ENCODE peak calls at places on chromosomes 16 and 17, in seven cellular contexts. D is body of pancreas, I is IMR-90, A is adrenal gland, G is tibial nerve, X is gastrocnemius medialis, U is heart left ventricle. Y is an unnamed sample.

GRCh38 chr17:76867578-76868175 is 527 bp upstream of the MGAT5B start:
- DNase-seq in I (peak), D (no peak), A (peak), X (no peak), U (no peak), G (no peak), Y (no peak)

GRCh38 chr17:66791337-66791736 is 43.6 kb upstream of the CACNG5 start:
- DNase-seq in A (peak), G (no peak), X (no peak), D (peak), I (no peak), U (peak), Y (no peak)

GRCh38 chr17:77354420-77354720 is 213.6 kb downstream of the SEC14L1 start:
- DNase-seq in X (no peak), U (no peak), I (no peak), D (no peak), A (peak), G (no peak), Y (no peak)

GRCh38 chr16:15452456-15452855 is 18.1 kb downstream of the BMERB1 start:
- DNase-seq in G (no peak), D (no peak), U (no peak), I (no peak), A (no peak), X (no peak), Y (no peak)

GRCh38 chr17:57915980-57916757 is 39.0 kb downstream of the CUEDC1 start:
- DNase-seq in X (no peak), A (no peak), U (no peak), G (no peak), I (peak), D (peak), Y (no peak)

GRCh38 chr16:60645541-60645940 is 1390.7 kb downstream of the CDH8 start:
- DNase-seq in G (no peak), X (no peak), I (no peak), D (no peak), A (no peak), U (no peak), Y (no peak)

GRCh38 chr17:74514632-74515035 is 16.6 kb downstream of the CD300LB start:
- DNase-seq in I (no peak), U (no peak), D (peak), G (no peak), A (no peak), X (no peak), Y (no peak)

GRCh38 chr17:82687375-82687861 is 11.1 kb downstream of the RAB40B start:
- DNase-seq in G (no peak), A (no peak), U (peak), D (peak), I (peak), X (peak), Y (no peak)

GRCh38 chr16:7137560-7138330 is 194.9 kb upstream of the RBFOX1 start:
- DNase-seq in X (no peak), G (no peak), D (no peak), U (no peak), A (no peak), I (no peak), Y (no peak)

GRCh38 chr17:8781784-8782575 is 17.2 kb downstream of the MFSD6L start:
- DNase-seq in A (no peak), X (no peak), I (no peak), G (no peak), U (no peak), D (no peak), Y (no peak)

GRCh38 chr17:28716740-28717577 is 709 bp downstream of the RAB34 start:
- DNase-seq in X (no peak), G (no peak), A (peak), D (no peak), I (peak), U (peak), Y (no peak)

GRCh38 chr16:50741225-50741807 is 570 bp upstream of the CYLD start:
- DNase-seq in I (no peak), A (no peak), D (peak), U (peak), G (no peak), X (no peak), Y (no peak)

GRCh38 chr17:51391992-51392654 is 131.8 kb downstream of the UTP18 start:
- DNase-seq in U (no peak), D (no peak), X (no peak), A (no peak), I (no peak), G (no peak), Y (no peak)

GRCh38 chr17:2996208-2996855 is 67.1 kb downstream of the OR1D5 start:
- DNase-seq in X (no peak), G (peak), D (peak), A (no peak), I (peak), U (no peak), Y (no peak)

GRCh38 chr16:87829123-87829980 is 40.0 kb downstream of the SLC7A5 start:
- DNase-seq in U (no peak), D (no peak), G (no peak), X (no peak), I (no peak), A (no peak), Y (no peak)

GRCh38 chr17:72530409-72530808 is 409.6 kb downstream of the SOX9 start:
- DNase-seq in A (no peak), X (no peak), U (no peak), I (no peak), G (no peak), D (no peak), Y (no peak)

GRCh38 chr16:66977341-66978113 is 10.9 kb upstream of the CES4A start:
- DNase-seq in A (peak), X (peak), U (peak), I (peak), G (peak), D (peak), Y (peak)

GRCh38 chr17:76631821-76632565 is 11.6 kb downstream of the ST6GALNAC1 start:
- DNase-seq in I (peak), X (no peak), A (no peak), U (no peak), G (no peak), D (no peak), Y (no peak)

GRCh38 chr17:40995121-40995520 is 1.2 kb upstream of the KRTAP3-3 start:
- DNase-seq in D (no peak), U (no peak), G (no peak), I (no peak), A (no peak), X (no peak), Y (no peak)

GRCh38 chr17:50288306-50288705 is 14.0 kb downstream of the TMEM92 start:
- DNase-seq in G (no peak), A (no peak), X (no peak), I (no peak), U (no peak), D (no peak), Y (no peak)

GRCh38 chr16:85025781-85026653 is 1.6 kb upstream of the KIAA0513 start:
- DNase-seq in I (no peak), U (no peak), A (no peak), X (no peak), D (no peak), G (no peak), Y (no peak)

GRCh38 chr17:66345264-66345663 is 42.9 kb downstream of the PRKCA start:
- DNase-seq in D (no peak), I (no peak), U (no peak), A (no peak), G (no peak), X (no peak), Y (no peak)

GRCh38 chr17:50934672-50935200 is 68.6 kb upstream of the TOB1 start:
- DNase-seq in D (peak), U (no peak), I (no peak), G (no peak), A (no peak), X (no peak), Y (no peak)

GRCh38 chr16:58882292-58882691 is 148.2 kb upstream of the GOT2 start:
- DNase-seq in G (no peak), U (no peak), X (no peak), A (no peak), D (no peak), I (no peak), Y (no peak)

GRCh38 chr17:36468903-36469635 is 17.4 kb upstream of the ZNHIT3 start:
- DNase-seq in X (no peak), U (no peak), G (no peak), I (no peak), A (no peak), D (no peak), Y (no peak)

GRCh38 chr17:1354022-1354421 is 46.0 kb downstream of the YWHAE start:
- DNase-seq in X (no peak), I (no peak), D (no peak), G (no peak), A (no peak), U (no peak), Y (no peak)

GRCh38 chr16:2511128-2511785 is 2.5 kb upstream of the ATP6V0C start:
- DNase-seq in I (peak), A (peak), U (no peak), G (peak), D (no peak), X (no peak), Y (no peak)

GRCh38 chr17:9370464-9370863 is 205.2 kb downstream of the STX8 start:
- DNase-seq in D (no peak), G (no peak), U (no peak), I (peak), X (no peak), A (no peak), Y (no peak)

GRCh38 chr17:29825604-29826003 is 104.4 kb downstream of the SSH2 start:
- DNase-seq in G (no peak), U (no peak), A (no peak), I (no peak), X (no peak), D (no peak), Y (no peak)

GRCh38 chr16:29307598-29308507 is 98.7 kb downstream of the NPIPB11 start:
- DNase-seq in G (no peak), U (no peak), X (no peak), I (peak), D (no peak), A (no peak), Y (no peak)

GRCh38 chr16:50742521-50743150 is 750 bp downstream of the CYLD start:
- DNase-seq in D (peak), I (peak), A (peak), G (no peak), U (no peak), X (peak), Y (no peak)

GRCh38 chr17:56597495-56597990 is 4.0 kb downstream of the NOG start:
- DNase-seq in A (no peak), D (peak), X (no peak), I (peak), G (no peak), U (no peak), Y (no peak)

GRCh38 chr17:27475070-27475673 is 18.9 kb downstream of the KSR1 start:
- DNase-seq in X (no peak), A (no peak), I (no peak), U (no peak), D (no peak), G (no peak), Y (no peak)

GRCh38 chr17:48563385-48563838 is 14.7 kb downstream of the HOXB4 start:
- DNase-seq in A (no peak), U (no peak), X (no peak), D (no peak), I (peak), G (no peak), Y (no peak)

DNA sequence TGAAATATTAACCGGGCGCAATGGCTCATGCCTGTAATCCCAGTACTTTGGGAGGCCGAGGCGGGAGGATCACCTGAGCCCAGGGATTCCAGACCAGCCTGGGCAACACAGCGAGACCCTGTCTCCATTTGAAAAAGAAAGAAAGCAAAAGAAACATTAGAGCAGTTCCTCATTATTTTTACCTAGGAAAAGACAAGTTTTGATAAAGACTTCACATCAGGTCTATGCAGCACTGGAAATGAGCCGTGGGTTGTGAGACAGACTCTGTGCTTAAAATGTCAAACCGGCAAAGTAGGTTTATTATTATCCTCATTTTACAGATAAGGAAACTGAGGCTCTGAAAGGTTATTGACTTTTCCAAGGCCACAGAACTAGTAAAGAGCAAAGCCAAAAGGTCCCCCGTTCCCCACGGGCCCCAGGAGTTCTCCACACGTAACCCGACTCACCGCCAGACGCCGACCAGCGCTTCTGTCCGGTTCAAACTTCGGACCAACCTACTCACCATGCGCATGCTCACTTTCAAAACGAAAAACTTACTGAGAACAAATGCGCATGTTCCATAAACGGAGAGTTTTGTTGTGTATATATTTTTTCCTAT is 393 bp downstream of the TUBD1 start:
- DNase-seq in U (no peak), A (no peak), D (no peak), I (no peak), G (no peak), X (no peak), Y (no peak)
- TF ChIP-seq POLR2A in U (no peak), A (no peak), D (no peak), I (peak), G (no peak), X (no peak), Y (no peak)

GRCh38 chr17:4947411-4948165 is 742 bp downstream of the PFN1 start:
- DNase-seq in A (peak), I (peak), G (peak), D (peak), U (peak), X (peak), Y (no peak)
- TF ChIP-seq POLR2A in A (no peak), I (no peak), G (no peak), D (no peak), U (no peak), X (no peak), Y (no peak)

GRCh38 chr16:27458987-27459688 is 57.2 kb downstream of the IL21R start:
- DNase-seq in X (no peak), U (no peak), A (no peak), G (no peak), D (no peak), I (no peak), Y (no peak)
- TF ChIP-seq POLR2A in X (no peak), U (no peak), A (no peak), G (no peak), D (no peak), I (no peak), Y (no peak)

GRCh38 chr17:18301081-18301480 is 13.7 kb downstream of the TOP3A start:
- DNase-seq in U (no peak), X (no peak), D (no peak), I (no peak), G (no peak), A (no peak), Y (no peak)
- TF ChIP-seq POLR2A in U (no peak), X (no peak), D (no peak), I (no peak), G (no peak), A (no peak), Y (no peak)

DNA sequence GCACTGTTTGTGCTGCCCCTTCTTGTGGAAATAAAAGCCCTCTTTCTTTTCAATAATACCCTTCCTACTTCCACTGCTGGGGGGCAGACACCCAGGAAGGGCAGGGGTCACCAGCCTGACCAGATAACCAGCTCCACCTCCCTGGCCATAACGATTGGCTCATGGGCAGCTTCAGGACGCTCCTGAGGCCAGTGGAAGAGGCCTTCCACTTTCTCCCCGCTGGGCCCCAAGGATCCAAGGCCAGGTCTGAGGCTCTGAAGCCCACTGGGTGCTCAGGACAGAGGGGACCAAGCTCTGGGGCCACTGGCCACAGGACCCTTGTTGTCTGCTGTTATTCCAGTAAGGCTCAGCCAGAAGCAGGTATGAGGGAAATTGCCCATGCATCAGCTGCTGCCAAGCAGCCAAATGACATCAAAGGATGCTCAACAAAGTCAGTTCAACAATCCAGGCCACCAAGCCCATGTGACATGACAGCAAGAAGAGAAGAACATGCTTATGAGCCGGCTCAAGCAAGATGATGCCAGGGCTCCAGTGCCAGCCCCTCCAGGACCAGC is 238.8 kb downstream of the ZNF423 start:
- DNase-seq in D (no peak), G (no peak), X (no peak), I (no peak), A (peak), U (no peak), Y (no peak)
- TF ChIP-seq POLR2A in D (no peak), G (no peak), X (no peak), I (no peak), A (no peak), U (no peak), Y (no peak)

DNA sequence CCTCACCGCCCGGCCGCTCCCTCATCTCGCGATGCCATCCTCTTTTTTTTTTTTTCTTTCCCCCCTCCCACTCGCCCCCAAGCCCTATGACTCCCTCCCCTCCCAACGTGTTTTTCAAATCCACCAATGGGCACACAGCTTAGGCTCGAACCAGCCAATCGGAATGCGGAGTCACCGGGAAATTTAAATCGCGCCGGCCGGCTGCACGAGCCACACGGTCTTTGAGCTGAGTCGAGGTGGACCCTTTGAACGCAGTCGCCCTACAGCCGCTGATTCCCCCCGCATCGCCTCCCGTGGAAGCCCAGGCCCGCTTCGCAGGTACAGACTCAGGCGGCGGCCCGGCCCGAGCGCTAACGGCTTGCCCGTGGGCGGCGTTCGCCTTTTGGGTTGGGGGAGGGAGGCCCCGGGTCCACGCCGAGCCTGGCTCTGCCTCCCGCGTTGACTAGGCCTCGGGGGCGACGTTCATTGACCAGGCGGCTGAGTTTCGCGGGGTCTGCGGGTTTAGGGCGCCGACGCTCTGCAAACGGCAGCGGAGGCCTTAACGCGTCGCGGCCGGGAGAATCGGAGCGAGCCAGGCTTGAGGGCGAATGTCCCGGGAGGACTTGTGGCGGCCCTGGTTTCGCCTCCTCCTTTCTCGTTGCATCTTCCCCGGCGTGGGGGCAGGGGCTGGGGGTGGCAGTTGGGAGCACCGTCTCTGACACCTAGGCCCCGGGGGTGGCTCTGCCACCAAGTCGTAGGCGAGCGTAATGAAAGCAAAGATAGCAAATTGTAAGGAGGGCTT is at the start of gene KPNA2:
- DNase-seq in I (peak), A (peak), D (peak), X (peak), U (peak), G (peak), Y (peak)
- TF ChIP-seq POLR2A in I (peak), A (peak), D (peak), X (peak), U (peak), G (peak), Y (peak)

DNA sequence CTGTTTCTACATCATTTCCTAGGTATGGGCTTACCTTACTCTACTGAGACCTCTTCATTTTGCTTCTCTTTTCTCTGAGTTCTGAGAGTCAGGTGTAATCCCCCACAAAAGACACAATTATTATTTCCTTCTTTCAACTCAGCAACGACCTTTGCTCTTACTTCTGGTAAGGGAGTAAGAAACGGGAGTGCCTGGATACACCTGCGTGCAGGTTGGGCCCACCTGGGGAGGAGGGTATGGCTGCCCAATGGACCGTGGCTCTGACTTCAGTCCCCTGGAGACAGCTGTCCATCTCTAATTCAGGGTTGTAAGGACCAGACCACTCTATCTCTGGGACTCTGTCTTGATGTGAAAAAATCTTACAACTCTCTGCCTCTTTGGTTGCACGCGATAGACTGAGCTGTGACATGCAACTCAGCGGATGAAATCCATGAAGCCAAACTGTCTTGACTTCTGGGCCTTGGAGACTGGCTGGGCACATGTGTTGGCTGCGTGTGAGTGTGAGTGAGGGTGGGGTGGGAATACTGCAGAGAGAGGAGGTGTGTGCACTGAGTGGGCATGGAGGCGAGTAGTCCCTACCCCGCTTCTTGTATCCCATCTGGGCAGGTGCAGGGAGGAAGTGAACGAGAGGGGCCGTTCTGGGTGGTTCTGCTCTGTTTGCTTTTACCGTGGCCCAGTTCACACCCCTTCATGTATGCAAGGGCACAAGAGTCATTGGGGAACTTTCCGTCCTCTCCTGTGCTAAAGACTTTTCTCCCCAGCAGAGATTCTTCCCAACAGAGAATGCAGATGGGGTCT is 1.2 kb downstream of the TMEM238L start:
- DNase-seq in G (no peak), A (no peak), X (no peak), I (no peak), D (no peak), U (no peak), Y (no peak)
- TF ChIP-seq POLR2A in G (no peak), A (no peak), X (no peak), I (no peak), D (no peak), U (no peak), Y (no peak)

GRCh38 chr16:529012-529575 is 1.6 kb downstream of the CAPN15 start:
- DNase-seq in U (no peak), X (no peak), G (no peak), D (peak), A (no peak), I (no peak), Y (no peak)
- TF ChIP-seq POLR2A in U (no peak), X (no peak), G (no peak), D (no peak), A (no peak), I (no peak), Y (no peak)

GRCh38 chr17:31319253-31319661 is 2.2 kb downstream of the EVI2A start:
- DNase-seq in D (no peak), G (no peak), U (no peak), A (no peak), I (no peak), X (no peak), Y (no peak)
- TF ChIP-seq POLR2A in D (no peak), G (no peak), U (no peak), A (no peak), I (no peak), X (no peak), Y (no peak)

GRCh38 chr17:78669975-78670518 is 92.9 kb upstream of the DNAH17 start:
- DNase-seq in G (no peak), A (no peak), U (no peak), I (no peak), X (no peak), D (no peak), Y (no peak)
- TF ChIP-seq POLR2A in G (no peak), A (no peak), U (no peak), I (no peak), X (no peak), D (no peak), Y (no peak)